ENCODE peak calls at places on chromosome 2, in nine cellular contexts. R, F, D, X, S, A, W, O and M are unnamed samples.

GRCh38 chr2:16093639-16094447 is 153.5 kb downstream of the MYCN start:
- DNase-seq in R (no peak), F (no peak), D (no peak), X (no peak), S (no peak), A (no peak), W (no peak), O (no peak), M (no peak)

GRCh38 chr2:133846476-133846875 is 278.2 kb upstream of the NCKAP5 start:
- DNase-seq in R (no peak), F (no peak), D (no peak), X (no peak), S (no peak), A (no peak), W (no peak), O (no peak), M (no peak)

GRCh38 chr2:54572262-54572635 is 116.1 kb downstream of the SPTBN1 start:
- DNase-seq in R (no peak), F (no peak), D (no peak), X (no peak), S (peak), A (no peak), W (peak), O (no peak), M (no peak)

GRCh38 chr2:236168110-236169067 is at the start of gene GBX2:
- DNase-seq in R (no peak), F (no peak), D (peak), X (no peak), S (no peak), A (no peak), W (peak), O (no peak), M (peak)

GRCh38 chr2:237687666-237688065 is 60.3 kb downstream of the LRRFIP1 start:
- DNase-seq in R (peak), F (peak), D (no peak), X (peak), S (peak), A (peak), W (peak), O (peak), M (no peak)

GRCh38 chr2:174025271-174026121 is 60.3 kb upstream of the SP3 start:
- DNase-seq in R (no peak), F (no peak), D (no peak), X (no peak), S (peak), A (no peak), W (peak), O (peak), M (no peak)

GRCh38 chr2:33298233-33298632 is 178.2 kb upstream of the RASGRP3 start:
- DNase-seq in R (no peak), F (no peak), D (no peak), X (no peak), S (no peak), A (no peak), W (peak), O (no peak), M (no peak)

GRCh38 chr2:38264649-38265322 is 112.3 kb downstream of the ATL2 start:
- DNase-seq in R (no peak), F (no peak), D (no peak), X (no peak), S (no peak), A (no peak), W (no peak), O (peak), M (no peak)

GRCh38 chr2:113240150-113240914 is 38.4 kb downstream of the PAX8 start:
- DNase-seq in R (no peak), F (no peak), D (peak), X (no peak), S (peak), A (no peak), W (peak), O (no peak), M (no peak)